ENCODE peak calls at places on chromosomes 12 and 14, in four cellular contexts. L, W, S and Z are unnamed samples.

GRCh38 chr14:92789457-92790089 is 4.5 kb upstream of the GOLGA5 start:
- DNase-seq in L (peak; percentile 16), W (no peak), S (no peak), Z (peak; percentile 5)

GRCh38 chr12:6116481-6117021 is 7.9 kb downstream of the VWF start:
- DNase-seq in L (peak; percentile 37), W (no peak), S (no peak), Z (peak; percentile 15)

GRCh38 chr12:56996793-56997545 is 9.4 kb downstream of the ZBTB39 start:
- DNase-seq in L (no peak), W (no peak), S (peak; percentile 13), Z (no peak)

GRCh38 chr14:71452535-71452934 is 479.7 kb upstream of the RGS6 start:
- DNase-seq in L (no peak), W (no peak), S (no peak), Z (no peak)

GRCh38 chr14:31992051-31992450 is 85.1 kb upstream of the ARHGAP5 start:
- DNase-seq in L (peak; percentile 53), W (no peak), S (no peak), Z (peak; percentile 40)

GRCh38 chr14:95475540-95476240 is 40.8 kb downstream of the SYNE3 start:
- DNase-seq in L (no peak), W (no peak), S (peak; percentile 25), Z (no peak)

GRCh38 chr14:77158175-77158908 is 16.8 kb upstream of the ZDHHC22 start:
- DNase-seq in L (peak; percentile 52), W (no peak), S (peak; percentile 34), Z (peak; percentile 71)

GRCh38 chr12:79689477-79690155 is 1.1 kb downstream of the PAWR start:
- DNase-seq in L (peak; percentile 76), W (peak; percentile 33), S (no peak), Z (peak; percentile 55)

GRCh38 chr12:49969027-49969426 is 3.7 kb upstream of the AQP6 start:
- DNase-seq in L (no peak), W (no peak), S (no peak), Z (no peak)

GRCh38 chr12:1916396-1917171 is 1.9 kb downstream of the CACNA2D4 start:
- DNase-seq in L (no peak), W (peak; percentile 4), S (peak; percentile 73), Z (no peak)

GRCh38 chr12:118429703-118430383 is 53.5 kb downstream of the SUDS3 start:
- DNase-seq in L (no peak), W (no peak), S (no peak), Z (no peak)

GRCh38 chr14:41449057-41449456 is 157.6 kb upstream of the LRFN5 start:
- DNase-seq in L (no peak), W (no peak), S (no peak), Z (no peak)

GRCh38 chr14:26808407-26808806 is 210.6 kb upstream of the NOVA1 start:
- DNase-seq in L (peak; percentile 13), W (no peak), S (no peak), Z (no peak)

GRCh38 chr12:34163443-34163842 is 141.1 kb downstream of the ALG10 start:
- DNase-seq in L (no peak), W (no peak), S (no peak), Z (no peak)

GRCh38 chr12:8844665-8845064 is 22.2 kb downstream of the A2ML1 start:
- DNase-seq in L (no peak), W (no peak), S (no peak), Z (peak; percentile 16)

GRCh38 chr14:77760381-77761204 is at the start of gene SNW1:
- DNase-seq in L (peak; percentile 94), W (peak; percentile 95), S (peak; percentile 84), Z (peak; percentile 95)

GRCh38 chr14:100386121-100386520 is 63.0 kb downstream of the SLC25A47 start:
- DNase-seq in L (no peak), W (no peak), S (no peak), Z (peak; percentile 34)

GRCh38 chr14:100383727-100384158 is 60.6 kb downstream of the SLC25A47 start:
- DNase-seq in L (peak; percentile 64), W (peak; percentile 77), S (peak; percentile 61), Z (peak; percentile 55)

GRCh38 chr14:100382106-100382455 is 58.9 kb downstream of the SLC25A47 start:
- DNase-seq in L (no peak), W (no peak), S (no peak), Z (no peak)

GRCh38 chr14:100384819-100385813 is 62.0 kb downstream of the SLC25A47 start:
- DNase-seq in L (peak; percentile 65), W (no peak), S (no peak), Z (peak; percentile 81)

GRCh38 chr14:100384277-100384676 is 61.1 kb downstream of the SLC25A47 start:
- DNase-seq in L (no peak), W (no peak), S (no peak), Z (no peak)
- TF ChIP-seq BHLHE40 in L (no peak), W (no peak), S (no peak), Z (no peak)

DNA sequence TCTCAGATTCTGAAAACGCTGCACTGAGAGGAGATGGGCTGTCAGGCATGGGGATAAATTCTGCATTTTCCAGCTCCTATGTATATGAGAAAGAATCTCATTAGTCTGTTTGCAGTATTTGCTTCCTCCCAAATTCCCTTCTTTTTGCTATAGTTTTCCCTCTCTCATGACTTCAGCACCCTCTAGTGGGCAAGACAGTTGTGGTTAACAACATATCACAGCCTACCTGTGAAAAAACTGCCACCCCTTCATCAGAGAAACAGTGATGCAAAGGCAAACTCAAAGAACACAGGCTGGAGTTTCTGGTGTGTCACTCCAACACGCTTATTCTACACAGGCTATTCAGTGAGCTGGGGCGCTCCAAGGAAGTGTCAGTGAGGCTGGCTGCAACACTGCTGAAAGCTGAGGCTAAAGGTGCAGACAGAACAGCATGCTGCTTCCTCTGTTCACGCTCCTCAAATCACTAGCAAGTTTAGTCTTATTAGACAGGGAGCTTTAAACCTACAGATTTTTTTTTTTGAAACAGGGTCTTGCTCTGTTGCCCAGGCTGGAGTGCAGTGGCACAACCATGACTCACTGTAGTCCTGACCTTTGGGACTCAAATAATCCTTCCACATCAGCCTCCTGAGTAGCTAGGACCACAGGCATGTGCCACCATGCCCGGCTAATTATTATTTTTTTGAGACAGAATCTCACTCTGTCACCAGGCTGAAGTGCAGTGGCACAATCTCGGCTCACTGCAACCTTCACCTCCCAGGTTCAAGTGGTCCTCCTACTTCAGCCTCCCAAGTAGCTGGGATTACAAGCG is 19.3 kb downstream of the ZC2HC1C start:
- DNase-seq in L (peak; percentile 63), W (peak; percentile 59), S (peak; percentile 33), Z (peak; percentile 65)
- TF ChIP-seq BHLHE40 in L (no peak), W (no peak), S (no peak), Z (no peak)

DNA sequence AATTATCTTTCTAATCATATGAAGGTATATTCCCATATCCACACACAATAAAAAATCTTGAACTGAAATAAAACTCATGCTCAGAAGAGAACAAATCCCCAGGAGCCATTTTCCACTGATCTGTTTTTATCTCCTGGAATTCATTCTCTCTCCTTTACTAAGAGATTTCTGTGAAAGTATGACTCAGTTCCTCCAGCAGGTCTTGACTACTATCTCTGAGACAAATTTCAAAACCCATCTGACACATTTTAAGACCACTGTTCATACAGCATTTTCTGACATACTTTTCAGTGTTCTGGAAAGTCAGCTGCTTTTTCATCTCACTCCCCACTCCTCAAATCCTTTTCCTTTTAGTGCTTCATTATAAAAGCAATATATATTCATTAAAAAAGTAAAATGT is 334.6 kb upstream of the ATP2B1 start:
- DNase-seq in L (no peak), W (no peak), S (no peak), Z (peak; percentile 72)
- TF ChIP-seq BHLHE40 in L (no peak), W (no peak), S (no peak), Z (no peak)

GRCh38 chr14:33342299-33342974 is 403.8 kb downstream of the NPAS3 start:
- DNase-seq in L (no peak), W (no peak), S (no peak), Z (no peak)
- TF ChIP-seq BHLHE40 in L (no peak), W (no peak), S (no peak), Z (no peak)

DNA sequence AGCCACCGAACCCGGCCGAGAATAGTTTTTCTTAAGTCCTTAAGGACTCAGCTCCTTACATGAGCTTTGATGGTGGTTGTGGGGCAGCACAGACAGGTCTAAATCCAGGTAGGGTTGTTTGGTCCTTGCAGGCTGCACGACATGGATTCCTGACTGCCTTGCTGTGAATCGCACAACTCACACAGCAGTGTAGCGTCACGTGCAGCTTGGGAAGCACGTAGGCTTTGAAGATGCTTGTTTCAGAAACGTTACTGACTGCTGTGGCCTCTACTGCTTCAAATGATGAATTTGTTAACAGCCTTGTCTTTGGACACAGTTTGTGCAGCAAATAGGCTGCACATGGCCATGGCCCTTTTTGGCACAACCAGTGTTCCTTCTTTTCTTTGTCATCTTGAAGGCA is 29.9 kb downstream of the ZBTB42 start:
- DNase-seq in L (no peak), W (no peak), S (no peak), Z (no peak)
- TF ChIP-seq BHLHE40 in L (no peak), W (no peak), S (peak; percentile 55), Z (no peak)